ENCODE peak calls at places on chromosomes 3 and 15, in nine cellular contexts. A is Peyer's patch, U is ovary, H is uterus, C is A549, B is GM12878, K is HepG2, M is heart left ventricle, F is H1. Q is an unnamed sample.
A peak's percentile ranks its signal among the peaks of the same experiment; 100 is the strongest.

GRCh38 chr3:40452057-40452456 is 5.1 kb upstream of the RPL14 start:
- DNase-seq in A (no peak), U (no peak), H (no peak), C (no peak), B (no peak), K (no peak), M (no peak), F (no peak), Q (no peak)

GRCh38 chr3:10389341-10389740 is 68.4 kb upstream of the SEC13 start:
- DNase-seq in A (peak; percentile 43), U (no peak), H (no peak), C (no peak), B (no peak), K (no peak), M (no peak), F (no peak), Q (no peak)

GRCh38 chr15:59616390-59616789 is 4.8 kb downstream of the GCNT3 start:
- DNase-seq in A (no peak), U (no peak), H (no peak), C (no peak), B (no peak), K (peak; percentile 38), M (no peak), F (no peak), Q (no peak)

GRCh38 chr3:111895079-111895478 is 36.0 kb downstream of the PHLDB2 start:
- DNase-seq in A (no peak), U (no peak), H (no peak), C (peak; percentile 47), B (no peak), K (peak; percentile 16), M (no peak), F (no peak), Q (no peak)

GRCh38 chr3:53049987-53050386 is 4.1 kb upstream of the SFMBT1 start:
- DNase-seq in A (no peak), U (no peak), H (no peak), C (no peak), B (no peak), K (no peak), M (no peak), F (no peak), Q (no peak)

GRCh38 chr3:76756578-76756977 is 283.3 kb upstream of the ROBO2 start:
- DNase-seq in A (no peak), U (no peak), H (no peak), C (no peak), B (no peak), K (no peak), M (no peak), F (no peak), Q (no peak)

GRCh38 chr3:15860014-15860934 is 62.5 kb upstream of the ANKRD28 start:
- DNase-seq in A (peak; percentile 47), U (peak; percentile 48), H (peak; percentile 36), C (peak; percentile 39), B (no peak), K (peak; percentile 29), M (no peak), F (peak; percentile 38), Q (peak; percentile 70)

GRCh38 chr3:141788147-141788546 is 24.9 kb downstream of the GRK7 start:
- DNase-seq in A (no peak), U (no peak), H (no peak), C (no peak), B (no peak), K (no peak), M (no peak), F (no peak), Q (no peak)

GRCh38 chr15:82921242-82921641 is 31.3 kb downstream of the HOMER2 start:
- DNase-seq in A (no peak), U (no peak), H (no peak), C (no peak), B (no peak), K (no peak), M (no peak), F (no peak), Q (no peak)

GRCh38 chr3:44198265-44198956 is 43.3 kb upstream of the TOPAZ1 start:
- DNase-seq in A (peak; percentile 54), U (peak; percentile 60), H (peak; percentile 38), C (peak; percentile 51), B (peak; percentile 26), K (peak; percentile 55), M (peak; percentile 57), F (peak; percentile 21), Q (peak; percentile 83)

GRCh38 chr3:52225452-52226228 is at the start of gene TLR9:
- DNase-seq in A (peak; percentile 88), U (no peak), H (no peak), C (no peak), B (peak; percentile 71), K (no peak), M (no peak), F (no peak), Q (no peak)

GRCh38 chr3:122416966-122417365 is 1.1 kb upstream of the WDR5B start:
- DNase-seq in A (no peak), U (no peak), H (no peak), C (no peak), B (no peak), K (no peak), M (no peak), F (no peak), Q (no peak)

GRCh38 chr3:122415104-122415744 is 638 bp downstream of the WDR5B start:
- DNase-seq in A (peak; percentile 55), U (peak; percentile 31), H (peak; percentile 16), C (peak; percentile 63), B (peak; percentile 39), K (peak; percentile 25), M (no peak), F (no peak), Q (peak; percentile 50)

GRCh38 chr3:122421101-122421500 is 5.2 kb upstream of the WDR5B start:
- DNase-seq in A (no peak), U (no peak), H (no peak), C (no peak), B (no peak), K (no peak), M (no peak), F (no peak), Q (no peak)

GRCh38 chr3:122414391-122414790 is 1.5 kb downstream of the WDR5B start:
- DNase-seq in A (no peak), U (no peak), H (no peak), C (no peak), B (no peak), K (no peak), M (no peak), F (no peak), Q (no peak)

DNA sequence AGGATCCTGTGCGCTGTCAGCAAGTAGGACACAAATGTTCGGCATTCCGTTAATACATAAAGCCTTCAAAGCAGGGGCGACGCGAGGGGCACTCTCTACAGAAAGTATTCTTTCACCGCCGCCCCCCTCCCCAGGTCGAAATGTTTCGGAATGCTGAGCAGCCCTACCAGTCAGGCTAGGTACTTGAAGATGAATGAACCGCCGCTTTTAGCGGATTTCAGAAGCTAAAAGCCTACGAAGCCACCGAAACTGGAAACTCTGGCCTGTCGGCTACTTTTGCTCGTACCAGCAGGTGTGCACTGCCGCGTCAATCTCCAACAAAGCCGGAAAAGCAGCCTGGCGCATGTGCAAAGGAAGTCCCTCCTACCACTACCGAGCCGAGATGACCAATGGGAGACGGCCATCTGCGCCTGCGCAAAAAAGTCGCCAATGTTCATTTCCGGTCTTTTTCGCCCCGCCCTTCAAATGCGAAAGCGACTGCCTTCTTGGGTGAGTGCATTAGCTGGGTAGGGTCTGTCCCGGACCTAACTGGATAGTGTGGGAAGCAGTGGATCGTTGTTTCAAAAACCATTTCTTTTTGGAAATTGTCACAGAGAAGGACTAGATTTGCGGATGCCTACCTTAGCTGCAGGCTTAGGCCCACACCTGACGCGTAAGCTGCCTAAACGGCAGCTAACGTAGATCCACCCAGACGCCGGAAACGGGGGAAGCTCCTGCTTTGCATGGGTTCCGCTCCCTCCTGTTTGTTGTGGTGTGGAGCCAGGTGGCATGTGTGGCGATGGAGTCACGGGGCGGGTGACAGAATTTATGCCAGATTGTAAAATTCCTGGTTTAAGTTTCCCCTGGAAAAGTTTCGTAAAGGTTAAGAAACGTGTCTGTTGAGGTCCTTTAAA is at the start of gene WDR5B:
- DNase-seq in A (peak; percentile 95), U (peak; percentile 98), H (peak; percentile 98), C (peak; percentile 98), B (peak; percentile 98), K (peak; percentile 96), M (peak; percentile 97), F (peak; percentile 97), Q (peak; percentile 97)
- TF ChIP-seq POLR2A in A (peak; percentile 88), U (peak; percentile 82), H (peak; percentile 81), C (peak; percentile 62), B (peak; percentile 93), K (peak; percentile 90), M (peak; percentile 4), F (peak; percentile 97), Q (peak; percentile 58)

DNA sequence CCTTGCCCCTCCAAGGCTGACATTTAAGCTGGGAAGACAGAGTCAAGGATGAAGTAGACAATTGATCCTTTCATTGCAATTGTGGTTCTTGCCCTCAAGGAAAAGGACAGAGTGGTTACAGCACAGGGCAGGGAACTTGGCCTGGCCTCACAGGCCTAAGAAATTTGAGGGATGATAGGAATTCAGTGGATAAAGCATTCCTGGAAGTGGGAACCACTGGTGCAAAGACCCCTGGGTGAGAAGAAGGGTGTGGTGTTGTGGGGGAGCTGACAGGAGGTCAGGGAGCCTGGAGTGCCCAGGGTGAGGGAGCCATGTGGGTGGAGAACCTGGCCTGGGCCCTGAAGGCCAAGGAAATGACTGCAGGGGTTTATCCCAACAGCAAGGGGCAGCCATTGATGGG is 287.4 kb downstream of the UACA start:
- DNase-seq in A (no peak), U (no peak), H (no peak), C (no peak), B (no peak), K (no peak), M (no peak), F (no peak), Q (no peak)
- H3K4me1 ChIP-seq in A (no peaks in the 10 kb centered on the region), U (peaks cover 2% of the 10 kb centered on the region), H (no peaks in the 10 kb centered on the region), C (peaks cover 41% of the 10 kb centered on the region), B (peaks cover 44% of the 10 kb centered on the region), K (no peaks in the 10 kb centered on the region), M (peaks cover 12% of the 10 kb centered on the region), F (no peaks in the 10 kb centered on the region), Q (no peaks in the 10 kb centered on the region)

GRCh38 chr15:78565097-78565950 is at the start of gene CHRNA5:
- DNase-seq in A (peak; percentile 92), U (peak; percentile 95), H (peak; percentile 97), C (peak; percentile 92), B (peak; percentile 63), K (peak; percentile 75), M (peak; percentile 90), F (peak; percentile 95), Q (peak; percentile 93)
- TF ChIP-seq POLR2A in A (no peak), U (no peak), H (peak; percentile 38), C (peak; percentile 99), B (peak; percentile 80), K (peak; percentile 79), M (no peak), F (peak; percentile 92), Q (no peak)

DNA sequence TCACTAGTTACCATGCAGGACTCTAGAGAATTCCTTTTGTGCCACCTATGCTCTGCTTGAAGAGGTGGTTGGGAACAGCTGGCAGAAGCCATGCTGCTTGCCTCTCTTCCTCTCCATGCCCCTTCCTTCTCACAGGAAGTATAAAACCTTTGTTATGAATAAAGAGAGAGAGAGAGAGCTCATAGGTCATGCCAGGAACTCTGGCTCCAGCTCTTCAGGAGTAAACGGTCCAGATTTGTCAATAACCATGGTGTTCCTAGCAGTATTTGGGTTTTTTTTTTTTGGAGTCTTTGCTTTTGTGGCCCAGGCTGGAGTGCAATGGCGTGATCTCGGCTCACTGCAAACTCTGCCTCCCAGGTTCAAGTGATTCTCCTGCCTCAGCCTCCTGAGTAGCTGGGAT is 97.7 kb upstream of the SLC4A7 start:
- DNase-seq in A (no peak), U (no peak), H (no peak), C (no peak), B (no peak), K (no peak), M (no peak), F (no peak), Q (no peak)
- H3K4me1 ChIP-seq in A (no peaks in the 10 kb centered on the region), U (no peaks in the 10 kb centered on the region), H (no peaks in the 10 kb centered on the region), C (no peaks in the 10 kb centered on the region), B (no peaks in the 10 kb centered on the region), K (peaks cover 55% of the 10 kb centered on the region), M (no peaks in the 10 kb centered on the region), F (no peaks in the 10 kb centered on the region), Q (no peaks in the 10 kb centered on the region)